ENCODE peak calls at places on chromosome 1, in six cellular contexts. L, J, N, O, E and Q are unnamed samples.

GRCh38 chr1:178093958-178094751 is at the start of gene RASAL2:
- DNase-seq in E (peak; percentile 66), L (peak; percentile 46), J (peak; percentile 88), O (peak; percentile 81), N (peak; percentile 73), Q (peak; percentile 71)

GRCh38 chr1:1118893-1119220 is 3.0 kb upstream of the C1orf159 start:
- DNase-seq in O (no peak), J (peak; percentile 72), N (no peak), E (no peak), L (no peak), Q (no peak)

GRCh38 chr1:119136401-119136800 is 4.1 kb downstream of the WARS2 start:
- DNase-seq in J (no peak), N (no peak), L (peak; percentile 54), E (no peak), O (no peak), Q (no peak)

GRCh38 chr1:246035060-246035531 is 472.0 kb downstream of the SMYD3 start:
- DNase-seq in E (no peak), J (no peak), N (no peak), O (no peak), L (peak; percentile 23), Q (no peak)

GRCh38 chr1:32128479-32128878 is 20.6 kb downstream of the KPNA6 start:
- DNase-seq in L (no peak), N (no peak), J (no peak), O (no peak), E (no peak), Q (no peak)

GRCh38 chr1:203289281-203289981 is 15.9 kb upstream of the BTG2 start:
- DNase-seq in L (no peak), E (peak; percentile 53), O (peak; percentile 73), N (peak; percentile 92), J (peak; percentile 95), Q (peak; percentile 55)

GRCh38 chr1:225652726-225653462 is at the start of gene ENAH:
- DNase-seq in L (peak; percentile 76), E (peak; percentile 83), N (peak; percentile 83), O (peak; percentile 93), J (peak; percentile 88), Q (peak; percentile 92)

GRCh38 chr1:83508485-83509151 is 490.3 kb downstream of the TTLL7 start:
- DNase-seq in O (no peak), N (no peak), E (peak; percentile 71), J (no peak), L (peak; percentile 41), Q (no peak)

GRCh38 chr1:35717911-35718476 is 690 bp downstream of the C1orf216 start:
- DNase-seq in J (no peak), O (peak; percentile 85), L (peak; percentile 63), E (peak; percentile 44), N (peak; percentile 50), Q (peak; percentile 49)

GRCh38 chr1:224882264-224882663 is 47.2 kb upstream of the DNAH14 start:
- DNase-seq in L (no peak), J (no peak), N (no peak), E (no peak), O (no peak), Q (no peak)

GRCh38 chr1:40692429-40692905 is 963 bp downstream of the NFYC start:
- DNase-seq in E (peak; percentile 51), J (no peak), N (no peak), O (no peak), L (peak; percentile 25), Q (no peak)

GRCh38 chr1:154403300-154403943 is 1.7 kb upstream of the IL6R start:
- DNase-seq in N (peak; percentile 53), L (no peak), O (peak; percentile 59), E (no peak), J (no peak), Q (no peak)

GRCh38 chr1:100164226-100164625 is 13.8 kb downstream of the LRRC39 start:
- DNase-seq in E (no peak), O (no peak), N (no peak), L (peak; percentile 67), J (no peak), Q (no peak)

GRCh38 chr1:7885513-7886298 is 32.8 kb upstream of the UTS2 start:
- DNase-seq in E (peak; percentile 68), O (no peak), J (no peak), N (peak; percentile 94), L (no peak), Q (no peak)

GRCh38 chr1:183273300-183273699 is 87.2 kb downstream of the LAMC2 start:
- DNase-seq in J (peak; percentile 2), O (no peak), N (no peak), L (no peak), E (no peak), Q (no peak)

GRCh38 chr1:184562801-184563200 is 176.0 kb downstream of the C1orf21 start:
- DNase-seq in O (no peak), E (no peak), J (no peak), L (no peak), N (no peak), Q (no peak)

GRCh38 chr1:184567648-184568047 is 180.8 kb downstream of the C1orf21 start:
- DNase-seq in L (peak; percentile 11), E (no peak), O (no peak), J (no peak), N (no peak), Q (no peak)

GRCh38 chr1:184567016-184567415 is 180.2 kb downstream of the C1orf21 start:
- DNase-seq in E (no peak), J (no peak), O (no peak), N (no peak), L (no peak), Q (no peak)

GRCh38 chr1:184559117-184559713 is 172.4 kb downstream of the C1orf21 start:
- DNase-seq in J (no peak), N (no peak), O (no peak), E (no peak), L (no peak), Q (no peak)

DNA sequence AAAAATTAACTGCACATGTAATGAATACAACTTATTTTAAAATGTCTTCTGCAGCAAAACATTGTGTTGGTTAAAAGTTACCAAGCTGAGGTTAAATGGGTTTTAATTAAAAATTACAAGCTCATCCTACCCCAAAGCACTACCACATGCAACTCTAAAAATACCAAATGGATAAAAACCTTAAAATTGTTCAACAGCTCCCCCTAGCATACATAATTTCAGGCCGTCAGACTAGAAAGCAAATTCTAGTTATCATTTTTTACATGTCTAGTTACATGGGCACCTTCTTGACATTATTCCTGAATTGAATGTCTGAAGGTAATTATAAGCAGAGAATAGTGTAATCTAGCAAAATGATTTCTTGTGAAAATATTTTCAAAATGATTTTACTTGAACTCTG is 176.5 kb downstream of the C1orf21 start:
- DNase-seq in O (no peak), L (peak; percentile 40), J (no peak), N (no peak), E (no peak), Q (no peak)
- TF ChIP-seq CTCF in O (peak; percentile 49), L (peak; percentile 66), J (peak; percentile 37), N (peak; percentile 44), E (peak; percentile 34), Q (no peak)

DNA sequence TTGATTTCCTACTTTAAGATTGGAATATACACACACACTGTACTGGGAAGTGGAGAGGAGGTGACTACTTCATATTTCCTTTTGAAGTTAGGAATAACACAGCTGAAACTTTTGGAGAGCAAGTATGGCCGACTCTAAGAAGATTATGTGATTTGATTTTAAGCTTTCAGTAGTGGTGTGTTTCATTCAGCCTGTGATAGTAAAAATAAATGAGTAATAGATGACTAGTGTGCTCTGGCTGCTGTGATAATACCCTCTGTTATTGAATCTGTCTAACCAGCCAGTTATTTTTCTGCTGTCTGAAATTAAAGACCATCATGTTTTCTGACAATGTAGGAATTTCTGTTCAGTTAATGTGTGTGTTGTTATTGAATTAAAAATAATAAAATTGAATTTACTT is 48.3 kb downstream of the CTTNBP2NL start:
- DNase-seq in N (no peak), O (no peak), L (peak; percentile 77), J (no peak), E (no peak), Q (no peak)
- TF ChIP-seq POLR2A in N (no peak), O (no peak), L (no peak), J (no peak), E (no peak), Q (no peak)

GRCh38 chr1:209625205-209625549 is 27.0 kb downstream of the LAMB3 start:
- DNase-seq in J (no peak), N (no peak), E (no peak), L (no peak), O (no peak), Q (no peak)

GRCh38 chr1:209624516-209625204 is 27.6 kb downstream of the LAMB3 start:
- DNase-seq in E (no peak), L (no peak), J (no peak), O (no peak), N (no peak), Q (no peak)

GRCh38 chr1:209627349-209628196 is 24.7 kb downstream of the LAMB3 start:
- DNase-seq in J (peak; percentile 92), L (peak; percentile 69), N (peak; percentile 86), E (peak; percentile 86), O (peak; percentile 79), Q (peak; percentile 76)

GRCh38 chr1:209626633-209627348 is 25.4 kb downstream of the LAMB3 start:
- DNase-seq in O (no peak), E (no peak), N (no peak), L (no peak), J (no peak), Q (no peak)

GRCh38 chr1:209625791-209626285 is 26.4 kb downstream of the LAMB3 start:
- DNase-seq in E (no peak), J (no peak), L (no peak), N (no peak), O (no peak), Q (no peak)
- H3K27ac ChIP-seq in E (no peak overlapping the region), J (peak overlapping the region; percentile 64), L (no peak overlapping the region), N (no peak overlapping the region), O (no peak overlapping the region), Q (no peak overlapping the region)

GRCh38 chr1:15107897-15108296 is 45.6 kb upstream of the TMEM51 start:
- DNase-seq in J (no peak), E (no peak), L (no peak), N (no peak), O (no peak), Q (no peak)

GRCh38 chr1:15111597-15111996 is 42.0 kb upstream of the TMEM51 start:
- DNase-seq in J (no peak), E (no peak), L (no peak), N (no peak), O (no peak), Q (no peak)

GRCh38 chr1:15110128-15110866 is 43.2 kb upstream of the TMEM51 start:
- DNase-seq in E (no peak), L (no peak), J (no peak), O (no peak), N (no peak), Q (no peak)

GRCh38 chr1:15107052-15107687 is 46.4 kb upstream of the TMEM51 start:
- DNase-seq in J (no peak), L (no peak), E (no peak), O (no peak), N (no peak), Q (no peak)

GRCh38 chr1:15110867-15111230 is 42.7 kb upstream of the TMEM51 start:
- DNase-seq in N (no peak), L (no peak), O (no peak), E (no peak), J (no peak), Q (no peak)
- TF ChIP-seq CTCF in N (no peak), L (no peak), O (no peak), E (no peak), J (no peak), Q (no peak)